ENCODE peak calls at places on chromosomes 1 and 21, in nine cellular contexts. P, N, V, T, U, O, Y, Q and C are unnamed samples.
A peak's percentile ranks its signal among the peaks of the same experiment; 100 is the strongest.

GRCh38 chr1:17573518-17574041 is 34.1 kb downstream of the ARHGEF10L start:
- DNase-seq in P (no peak), N (no peak), V (no peak), T (no peak), U (no peak), O (no peak), Y (no peak), Q (no peak), C (no peak)

GRCh38 chr1:194297999-194298598 is 1111.7 kb upstream of the B3GALT2 start:
- DNase-seq in P (no peak), N (no peak), V (no peak), T (no peak), U (no peak), O (peak; percentile 1), Y (no peak), Q (no peak), C (no peak)

GRCh38 chr1:164602480-164603093 is 43.6 kb downstream of the PBX1 start:
- DNase-seq in P (no peak), N (peak; percentile 56), V (no peak), T (no peak), U (peak; percentile 45), O (peak; percentile 52), Y (no peak), Q (peak; percentile 83), C (peak; percentile 79)

GRCh38 chr21:32888971-32889370 is 117.4 kb upstream of the PAXBP1 start:
- DNase-seq in P (no peak), N (no peak), V (no peak), T (no peak), U (no peak), O (no peak), Y (no peak), Q (no peak), C (no peak)

GRCh38 chr1:16175610-16176553 is 20.0 kb upstream of the EPHA2 start:
- DNase-seq in P (peak; percentile 74), N (peak; percentile 86), V (no peak), T (no peak), U (peak; percentile 92), O (peak; percentile 91), Y (no peak), Q (peak; percentile 94), C (peak; percentile 97)

GRCh38 chr1:200112308-200112707 is 84.8 kb downstream of the NR5A2 start:
- DNase-seq in P (no peak), N (no peak), V (no peak), T (no peak), U (no peak), O (no peak), Y (no peak), Q (no peak), C (no peak)

GRCh38 chr21:34544032-34544496 is 32.1 kb upstream of the KCNE1 start:
- DNase-seq in P (peak; percentile 74), N (peak; percentile 85), V (no peak), T (no peak), U (peak; percentile 74), O (peak; percentile 75), Y (peak; percentile 72), Q (peak; percentile 88), C (no peak)

GRCh38 chr1:3664700-3665375 is 12.5 kb downstream of the TP73 start:
- DNase-seq in P (no peak), N (no peak), V (no peak), T (no peak), U (no peak), O (no peak), Y (no peak), Q (no peak), C (no peak)

GRCh38 chr1:204408074-204408507 is 3.5 kb downstream of the PPP1R15B start:
- DNase-seq in P (peak; percentile 46), N (peak; percentile 73), V (peak; percentile 92), T (no peak), U (peak; percentile 73), O (peak; percentile 74), Y (peak; percentile 41), Q (peak; percentile 84), C (peak; percentile 93)

GRCh38 chr1:56080123-56080522 is 499.2 kb downstream of the PLPP3 start:
- DNase-seq in P (no peak), N (no peak), V (no peak), T (no peak), U (no peak), O (peak; percentile 24), Y (no peak), Q (no peak), C (no peak)

GRCh38 chr1:9443913-9444445 is 95.3 kb upstream of the SLC25A33 start:
- DNase-seq in P (no peak), N (no peak), V (no peak), T (no peak), U (no peak), O (peak; percentile 76), Y (no peak), Q (no peak), C (no peak)

GRCh38 chr1:66528580-66528979 is 5.4 kb upstream of the SGIP1 start:
- DNase-seq in P (no peak), N (no peak), V (no peak), T (no peak), U (no peak), O (no peak), Y (no peak), Q (no peak), C (no peak)

GRCh38 chr1:66380452-66381212 is 153.3 kb upstream of the SGIP1 start:
- DNase-seq in P (no peak), N (peak; percentile 63), V (no peak), T (no peak), U (no peak), O (no peak), Y (no peak), Q (peak; percentile 32), C (no peak)

GRCh38 chr1:32351077-32351858 is 11.0 kb downstream of the FAM229A start:
- DNase-seq in P (peak; percentile 92), N (peak; percentile 96), V (peak; percentile 98), T (peak; percentile 91), U (peak; percentile 96), O (peak; percentile 88), Y (peak; percentile 97), Q (peak; percentile 96), C (peak; percentile 98)
- TF ChIP-seq POLR2A in P (peak; percentile 78), N (peak; percentile 74), V (peak; percentile 91), T (peak; percentile 70), U (peak; percentile 94), O (peak; percentile 85), Y (peak; percentile 84), Q (no peak), C (peak; percentile 53)

GRCh38 chr1:39081266-39082139 is 55.4 kb downstream of the NDUFS5 start:
- DNase-seq in P (no peak), N (peak; percentile 27), V (no peak), T (peak; percentile 52), U (no peak), O (no peak), Y (peak; percentile 77), Q (no peak), C (no peak)

GRCh38 chr1:39082140-39082799 is 56.1 kb downstream of the NDUFS5 start:
- DNase-seq in P (no peak), N (no peak), V (no peak), T (no peak), U (no peak), O (no peak), Y (peak; percentile 62), Q (no peak), C (no peak)

GRCh38 chr1:39080884-39081265 is 54.7 kb downstream of the NDUFS5 start:
- DNase-seq in P (no peak), N (no peak), V (no peak), T (peak; percentile 66), U (peak; percentile 20), O (no peak), Y (peak; percentile 86), Q (no peak), C (no peak)

GRCh38 chr1:39084191-39084590 is 58.0 kb downstream of the NDUFS5 start:
- DNase-seq in P (no peak), N (no peak), V (no peak), T (no peak), U (no peak), O (no peak), Y (no peak), Q (no peak), C (no peak)

GRCh38 chr1:39082811-39083576 is 56.8 kb downstream of the NDUFS5 start:
- DNase-seq in P (no peak), N (no peak), V (no peak), T (no peak), U (no peak), O (no peak), Y (no peak), Q (no peak), C (no peak)
- TF ChIP-seq POLR2A in P (no peak), N (no peak), V (no peak), T (no peak), U (no peak), O (no peak), Y (no peak), Q (no peak), C (no peak)

GRCh38 chr1:117051224-117052064 is 8.7 kb upstream of the TTF2 start:
- DNase-seq in P (no peak), N (peak; percentile 66), V (no peak), T (no peak), U (no peak), O (no peak), Y (no peak), Q (peak; percentile 56), C (no peak)
- TF ChIP-seq POLR2A in P (no peak), N (no peak), V (no peak), T (no peak), U (no peak), O (no peak), Y (no peak), Q (no peak), C (no peak)

DNA sequence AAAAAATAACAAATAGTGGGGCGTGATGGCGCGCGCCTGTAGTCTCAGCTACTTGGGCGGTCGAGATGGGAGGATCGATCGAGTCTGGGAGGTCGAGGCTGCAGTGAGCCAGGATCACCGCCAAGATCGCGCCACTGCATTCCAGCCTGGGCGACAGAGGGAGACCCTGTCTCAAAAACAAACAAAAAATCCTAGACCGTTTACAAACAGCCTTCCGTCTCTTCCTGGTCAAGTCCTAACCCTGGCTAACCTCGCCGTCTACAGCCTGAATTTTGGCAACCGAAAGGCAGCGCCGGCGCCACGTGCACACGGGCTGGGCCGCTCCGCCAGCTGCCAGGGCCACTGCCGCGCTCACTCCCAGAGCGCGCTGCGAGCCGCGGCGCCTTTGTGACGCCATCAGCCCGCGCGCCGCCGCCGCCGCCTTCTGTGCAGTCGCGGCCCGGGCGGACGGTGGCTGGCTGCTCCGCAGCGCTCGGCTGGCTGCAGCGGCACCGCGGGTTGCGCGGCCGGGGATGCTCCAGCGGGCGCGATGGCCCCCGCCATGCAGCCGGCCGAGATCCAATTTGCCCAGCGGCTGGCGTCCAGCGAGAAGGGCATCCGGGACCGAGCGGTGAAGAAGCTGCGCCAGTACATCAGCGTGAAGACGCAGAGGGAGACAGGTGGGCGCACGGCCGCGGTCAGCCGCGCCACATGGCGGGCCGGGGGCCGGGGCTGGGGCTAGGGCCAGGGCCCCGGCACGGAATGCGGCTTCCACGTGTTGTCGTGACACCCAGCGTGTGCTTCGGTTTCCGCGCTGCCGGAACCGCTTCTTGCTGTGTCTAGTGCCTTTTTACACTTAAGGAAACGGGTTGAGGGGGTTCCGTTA is at the start of the genes HSF2BP and RRP1B:
- DNase-seq in P (peak; percentile 82), N (peak; percentile 86), V (no peak), T (peak; percentile 97), U (peak; percentile 82), O (peak; percentile 79), Y (peak; percentile 88), Q (peak; percentile 88), C (peak; percentile 89)
- TF ChIP-seq POLR2A in P (peak; percentile 81), N (peak; percentile 43), V (no peak), T (peak; percentile 99), U (peak; percentile 77), O (peak; percentile 81), Y (peak; percentile 88), Q (no peak), C (no peak)